ENCODE peak calls at places on chromosomes 2 and 18, in seven cellular contexts. One of them, this sample, is unnamed.

GRCh38 chr2:47227532-47228166 is 72.5 kb upstream of the STPG4 start:
- DNase-seq in DMS153: peak; percentile 27
- DNase-seq in heart left ventricle: no peak
- DNase-seq in astrocyte of the spinal cord: no peak
- DNase-seq in MM.1S: no peak
- DNase-seq in CD8-positive, alpha-beta T cell: no peak
- DNase-seq in NCI-H226: no peak
- DNase-seq in this sample: no peak

GRCh38 chr2:12607971-12608370 is 108.8 kb upstream of the TRIB2 start:
- DNase-seq in DMS153: no peak
- DNase-seq in heart left ventricle: no peak
- DNase-seq in astrocyte of the spinal cord: peak; percentile 23
- DNase-seq in MM.1S: no peak
- DNase-seq in CD8-positive, alpha-beta T cell: no peak
- DNase-seq in NCI-H226: no peak
- DNase-seq in this sample: no peak

GRCh38 chr18:62827397-62827796 is 112.1 kb downstream of the PHLPP1 start:
- DNase-seq in DMS153: peak; percentile 93
- DNase-seq in heart left ventricle: no peak
- DNase-seq in astrocyte of the spinal cord: no peak
- DNase-seq in MM.1S: no peak
- DNase-seq in CD8-positive, alpha-beta T cell: no peak
- DNase-seq in NCI-H226: no peak
- DNase-seq in this sample: no peak

GRCh38 chr2:200306719-200306968 is 151 bp downstream of the SPATS2L start:
- DNase-seq in DMS153: no peak
- DNase-seq in heart left ventricle: no peak
- DNase-seq in astrocyte of the spinal cord: no peak
- DNase-seq in MM.1S: no peak
- DNase-seq in CD8-positive, alpha-beta T cell: no peak
- DNase-seq in NCI-H226: no peak
- DNase-seq in this sample: no peak

GRCh38 chr2:11129598-11130449 is 25.4 kb upstream of the SLC66A3 start:
- DNase-seq in DMS153: peak; percentile 54
- DNase-seq in heart left ventricle: no peak
- DNase-seq in astrocyte of the spinal cord: no peak
- DNase-seq in MM.1S: peak; percentile 87
- DNase-seq in CD8-positive, alpha-beta T cell: peak; percentile 77
- DNase-seq in NCI-H226: no peak
- DNase-seq in this sample: peak; percentile 65

GRCh38 chr2:109217362-109218086 is 88.5 kb downstream of the SH3RF3 start:
- DNase-seq in DMS153: no peak
- DNase-seq in heart left ventricle: no peak
- DNase-seq in astrocyte of the spinal cord: peak; percentile 73
- DNase-seq in MM.1S: peak; percentile 81
- DNase-seq in CD8-positive, alpha-beta T cell: no peak
- DNase-seq in NCI-H226: peak; percentile 38
- DNase-seq in this sample: no peak

GRCh38 chr2:204743368-204743960 is 198.2 kb downstream of the PARD3B start:
- DNase-seq in DMS153: no peak
- DNase-seq in heart left ventricle: no peak
- DNase-seq in astrocyte of the spinal cord: no peak
- DNase-seq in MM.1S: no peak
- DNase-seq in CD8-positive, alpha-beta T cell: no peak
- DNase-seq in NCI-H226: no peak
- DNase-seq in this sample: no peak

GRCh38 chr2:86298411-86299390 is 38.7 kb downstream of the REEP1 start:
- DNase-seq in DMS153: no peak
- DNase-seq in heart left ventricle: no peak
- DNase-seq in astrocyte of the spinal cord: no peak
- DNase-seq in MM.1S: no peak
- DNase-seq in CD8-positive, alpha-beta T cell: no peak
- DNase-seq in NCI-H226: no peak
- DNase-seq in this sample: no peak

GRCh38 chr2:170147576-170147975 is 30.4 kb upstream of the MYO3B start:
- DNase-seq in DMS153: no peak
- DNase-seq in heart left ventricle: no peak
- DNase-seq in astrocyte of the spinal cord: no peak
- DNase-seq in MM.1S: no peak
- DNase-seq in CD8-positive, alpha-beta T cell: no peak
- DNase-seq in NCI-H226: no peak
- DNase-seq in this sample: no peak

GRCh38 chr2:198040820-198041219 is 236.4 kb downstream of the PLCL1 start:
- DNase-seq in DMS153: no peak
- DNase-seq in heart left ventricle: no peak
- DNase-seq in astrocyte of the spinal cord: no peak
- DNase-seq in MM.1S: no peak
- DNase-seq in CD8-positive, alpha-beta T cell: no peak
- DNase-seq in NCI-H226: no peak
- DNase-seq in this sample: no peak

GRCh38 chr18:27604583-27604982 is 419.5 kb upstream of the CHST9 start:
- DNase-seq in DMS153: no peak
- DNase-seq in heart left ventricle: no peak
- DNase-seq in astrocyte of the spinal cord: peak; percentile 37
- DNase-seq in MM.1S: no peak
- DNase-seq in CD8-positive, alpha-beta T cell: no peak
- DNase-seq in NCI-H226: peak; percentile 39
- DNase-seq in this sample: no peak

GRCh38 chr2:222358876-222359275 is 60.1 kb upstream of the PAX3 start:
- DNase-seq in DMS153: no peak
- DNase-seq in heart left ventricle: peak; percentile 43
- DNase-seq in astrocyte of the spinal cord: peak; percentile 48
- DNase-seq in MM.1S: no peak
- DNase-seq in CD8-positive, alpha-beta T cell: no peak
- DNase-seq in NCI-H226: peak; percentile 52
- DNase-seq in this sample: no peak

GRCh38 chr2:234699456-234699855 is 202.6 kb upstream of the ARL4C start:
- DNase-seq in DMS153: no peak
- DNase-seq in heart left ventricle: no peak
- DNase-seq in astrocyte of the spinal cord: no peak
- DNase-seq in MM.1S: no peak
- DNase-seq in CD8-positive, alpha-beta T cell: no peak
- DNase-seq in NCI-H226: no peak
- DNase-seq in this sample: no peak

GRCh38 chr18:76975577-76976110 is 153.3 kb downstream of the ZNF236 start:
- DNase-seq in DMS153: no peak
- DNase-seq in heart left ventricle: no peak
- DNase-seq in astrocyte of the spinal cord: no peak
- DNase-seq in MM.1S: no peak
- DNase-seq in CD8-positive, alpha-beta T cell: no peak
- DNase-seq in NCI-H226: no peak
- DNase-seq in this sample: no peak

GRCh38 chr2:212842544-212843185 is 304.1 kb upstream of the ERBB4 start:
- DNase-seq in DMS153: no peak
- DNase-seq in heart left ventricle: no peak
- DNase-seq in astrocyte of the spinal cord: peak; percentile 58
- DNase-seq in MM.1S: no peak
- DNase-seq in CD8-positive, alpha-beta T cell: no peak
- DNase-seq in NCI-H226: peak; percentile 77
- DNase-seq in this sample: no peak

GRCh38 chr2:9590635-9591034 is 35.0 kb upstream of the ADAM17 start:
- DNase-seq in DMS153: no peak
- DNase-seq in heart left ventricle: no peak
- DNase-seq in astrocyte of the spinal cord: no peak
- DNase-seq in MM.1S: no peak
- DNase-seq in CD8-positive, alpha-beta T cell: no peak
- DNase-seq in NCI-H226: no peak
- DNase-seq in this sample: no peak

GRCh38 chr18:61589053-61589723 is 256.0 kb downstream of the CDH20 start:
- DNase-seq in DMS153: no peak
- DNase-seq in heart left ventricle: no peak
- DNase-seq in astrocyte of the spinal cord: no peak
- DNase-seq in MM.1S: no peak
- DNase-seq in CD8-positive, alpha-beta T cell: no peak
- DNase-seq in NCI-H226: no peak
- DNase-seq in this sample: no peak

GRCh38 chr2:216222650-216223352 is 113.7 kb downstream of the XRCC5 start:
- DNase-seq in DMS153: no peak
- DNase-seq in heart left ventricle: no peak
- DNase-seq in astrocyte of the spinal cord: peak; percentile 29
- DNase-seq in MM.1S: peak; percentile 85
- DNase-seq in CD8-positive, alpha-beta T cell: no peak
- DNase-seq in NCI-H226: no peak
- DNase-seq in this sample: no peak

GRCh38 chr2:20012282-20013060 is at the start of gene MATN3:
- DNase-seq in DMS153: no peak
- DNase-seq in heart left ventricle: no peak
- DNase-seq in astrocyte of the spinal cord: peak; percentile 35
- DNase-seq in MM.1S: no peak
- DNase-seq in CD8-positive, alpha-beta T cell: no peak
- DNase-seq in NCI-H226: peak; percentile 17
- DNase-seq in this sample: no peak

GRCh38 chr2:130341562-130342019 is 1.1 kb upstream of the IMP4 start:
- DNase-seq in DMS153: no peak
- DNase-seq in heart left ventricle: no peak
- DNase-seq in astrocyte of the spinal cord: no peak
- DNase-seq in MM.1S: peak; percentile 30
- DNase-seq in CD8-positive, alpha-beta T cell: no peak
- DNase-seq in NCI-H226: no peak
- DNase-seq in this sample: no peak

GRCh38 chr2:134202361-134202760 is 51.5 kb upstream of the MGAT5 start:
- DNase-seq in DMS153: no peak
- DNase-seq in heart left ventricle: no peak
- DNase-seq in astrocyte of the spinal cord: no peak
- DNase-seq in MM.1S: no peak
- DNase-seq in CD8-positive, alpha-beta T cell: no peak
- DNase-seq in NCI-H226: peak; percentile 23
- DNase-seq in this sample: no peak

This sample was measured in right lobe of liver.